ENCODE peak calls at places on chromosome 3, in seven cellular contexts. D is stimulated activated CD4-positive, alpha-beta T cell treated with anti-CD3 and anti-CD28 coated beads, Interleukin-4, amount 100 ng/mL, for 48 hours; W is A172; F is AG10803; M is RPMI7951; E is cardiac septum; B is GM23248. Y is an unnamed sample.

GRCh38 chr3:177665122-177665808 is 468.0 kb upstream of the TBL1XR1 start:
- DNase-seq in W (no peak), B (peak), F (peak), E (no peak), M (no peak), D (no peak), Y (no peak)

GRCh38 chr3:127655641-127656040 is 17.1 kb upstream of the ABTB1 start:
- DNase-seq in M (peak), F (peak), D (no peak), E (peak), B (peak), W (peak), Y (no peak)

GRCh38 chr3:69504232-69504631 is 118.3 kb upstream of the FRMD4B start:
- DNase-seq in E (no peak), W (no peak), M (no peak), F (no peak), D (no peak), B (peak), Y (no peak)

GRCh38 chr3:194867270-194867983 is 181.7 kb downstream of the FAM43A start:
- DNase-seq in F (no peak), W (no peak), D (no peak), E (peak), B (peak), M (no peak), Y (no peak)

GRCh38 chr3:53273271-53273670 is 17.4 kb upstream of the TKT start:
- DNase-seq in M (no peak), W (no peak), B (no peak), D (no peak), F (no peak), E (no peak), Y (no peak)

GRCh38 chr3:151558621-151559020 is 97.8 kb upstream of the IGSF10 start:
- DNase-seq in B (peak), F (peak), D (no peak), M (no peak), W (no peak), E (no peak), Y (no peak)

GRCh38 chr3:15521573-15521965 is at the start of gene COLQ:
- DNase-seq in B (no peak), M (no peak), E (no peak), D (no peak), F (no peak), W (no peak), Y (no peak)

GRCh38 chr3:160478338-160478737 is 28.8 kb upstream of the TRIM59 start:
- DNase-seq in M (peak), B (peak), E (no peak), D (no peak), F (peak), W (no peak), Y (no peak)

GRCh38 chr3:123559040-123559861 is 25.6 kb downstream of the HACD2 start:
- DNase-seq in F (peak), M (peak), D (no peak), E (no peak), B (peak), W (peak), Y (peak)

GRCh38 chr3:157868881-157869280 is 237.3 kb downstream of the SHOX2 start:
- DNase-seq in M (no peak), E (no peak), B (no peak), D (no peak), W (no peak), F (no peak), Y (no peak)

GRCh38 chr3:124785966-124786365 is 55.7 kb downstream of the UMPS start:
- DNase-seq in E (no peak), W (no peak), M (no peak), F (peak), B (peak), D (no peak), Y (no peak)

GRCh38 chr3:87796137-87796899 is 262.5 kb downstream of the CGGBP1 start:
- DNase-seq in W (peak), E (no peak), M (peak), B (no peak), F (no peak), D (no peak), Y (no peak)

GRCh38 chr3:197499427-197499826 is 56.3 kb downstream of the BDH1 start:
- DNase-seq in M (peak), D (no peak), E (no peak), F (peak), W (peak), B (peak), Y (no peak)

GRCh38 chr3:4750306-4751056 is 228.8 kb upstream of the BHLHE40 start:
- DNase-seq in E (no peak), D (no peak), B (peak), W (peak), M (no peak), F (peak), Y (no peak)

GRCh38 chr3:142501004-142501926 is 53.4 kb upstream of the XRN1 start:
- DNase-seq in D (no peak), M (peak), E (no peak), W (peak), F (peak), B (peak), Y (no peak)

GRCh38 chr3:189842681-189843602 is 211.8 kb downstream of the TP63 start:
- DNase-seq in F (no peak), B (no peak), D (no peak), M (no peak), W (no peak), E (no peak), Y (no peak)

GRCh38 chr3:67017211-67017610 is 19.1 kb downstream of the KBTBD8 start:
- DNase-seq in E (no peak), D (no peak), W (no peak), B (peak), F (peak), M (peak), Y (peak)

GRCh38 chr3:107574650-107575049 is 51.9 kb downstream of the BBX start:
- DNase-seq in D (no peak), E (no peak), B (peak), M (peak), F (peak), W (peak), Y (peak)

GRCh38 chr3:27963519-27963918 is 241.4 kb upstream of the EOMES start:
- DNase-seq in D (no peak), F (no peak), M (no peak), W (no peak), B (no peak), E (no peak), Y (no peak)

GRCh38 chr3:195007794-195008193 is 263.2 kb downstream of the XXYLT1 start:
- DNase-seq in D (no peak), B (no peak), M (no peak), W (no peak), F (no peak), E (peak), Y (no peak)

GRCh38 chr3:112649478-112649735 is 8.5 kb upstream of the CCDC80 start:
- DNase-seq in M (peak), B (peak), W (peak), F (peak), D (no peak), E (no peak), Y (no peak)

GRCh38 chr3:153641321-153641720 is 479.3 kb downstream of the RAP2B start:
- DNase-seq in F (no peak), B (no peak), D (no peak), E (no peak), W (no peak), M (no peak), Y (no peak)

GRCh38 chr3:182485306-182485705 is 308.0 kb upstream of the ATP11B start:
- DNase-seq in M (no peak), W (no peak), E (no peak), D (no peak), F (no peak), B (no peak), Y (no peak)

GRCh38 chr3:77373619-77374018 is 333.7 kb downstream of the ROBO2 start:
- DNase-seq in B (no peak), M (no peak), W (no peak), D (no peak), F (no peak), E (no peak), Y (no peak)

GRCh38 chr3:53817809-53818208 is 28.4 kb downstream of the CHDH start:
- DNase-seq in W (no peak), B (no peak), M (no peak), E (no peak), D (no peak), F (no peak), Y (no peak)

GRCh38 chr3:184144505-184144904 is 9.3 kb downstream of the EIF2B5 start:
- DNase-seq in D (no peak), F (no peak), B (no peak), E (no peak), W (no peak), M (no peak), Y (no peak)

GRCh38 chr3:170420307-170420821 is 1.7 kb downstream of the CLDN11 start:
- DNase-seq in W (no peak), M (no peak), F (peak), B (peak), D (no peak), E (no peak), Y (no peak)